ENCODE peak calls at places on chromosomes 7 and 10, in six cellular contexts. F is A549, E is HepG2, I is GM12878, N is K562, R is transverse colon. B is an unnamed sample.

GRCh38 chr7:148953676-148954075 is 69.6 kb upstream of the EZH2 start:
- DNase-seq in F (no peak), N (no peak), E (no peak), I (no peak), R (no peak), B (no peak)

GRCh38 chr7:78588393-78588792 is 789.8 kb downstream of the PHTF2 start:
- DNase-seq in N (no peak), E (no peak), F (no peak), I (no peak), R (no peak), B (no peak)

GRCh38 chr10:125162181-125162906 is 2.0 kb upstream of the CTBP2 start:
- DNase-seq in I (no peak), F (no peak), R (no peak), E (no peak), N (no peak), B (no peak)

GRCh38 chr10:31867646-31868045 is 61.0 kb downstream of the ARHGAP12 start:
- DNase-seq in F (no peak), E (no peak), R (no peak), N (no peak), I (no peak), B (no peak)

GRCh38 chr7:122010116-122010515 is 133.9 kb downstream of the AASS start:
- DNase-seq in R (no peak), E (no peak), F (no peak), N (no peak), I (no peak), B (no peak)

GRCh38 chr10:74977913-74978847 is 133.3 kb upstream of the SAMD8 start:
- DNase-seq in E (no peak), N (no peak), R (no peak), F (no peak), I (peak), B (no peak)

GRCh38 chr7:12210179-12211053 is 678 bp upstream of the TMEM106B start:
- DNase-seq in I (no peak), F (peak), E (peak), R (peak), N (no peak), B (no peak)

GRCh38 chr10:7035111-7035761 is 375.6 kb downstream of the SFMBT2 start:
- DNase-seq in F (no peak), I (no peak), N (peak), E (no peak), R (no peak), B (no peak)

GRCh38 chr10:119364941-119365340 is 157.6 kb downstream of the GRK5 start:
- DNase-seq in R (no peak), F (no peak), I (no peak), N (no peak), E (no peak), B (no peak)

DNA sequence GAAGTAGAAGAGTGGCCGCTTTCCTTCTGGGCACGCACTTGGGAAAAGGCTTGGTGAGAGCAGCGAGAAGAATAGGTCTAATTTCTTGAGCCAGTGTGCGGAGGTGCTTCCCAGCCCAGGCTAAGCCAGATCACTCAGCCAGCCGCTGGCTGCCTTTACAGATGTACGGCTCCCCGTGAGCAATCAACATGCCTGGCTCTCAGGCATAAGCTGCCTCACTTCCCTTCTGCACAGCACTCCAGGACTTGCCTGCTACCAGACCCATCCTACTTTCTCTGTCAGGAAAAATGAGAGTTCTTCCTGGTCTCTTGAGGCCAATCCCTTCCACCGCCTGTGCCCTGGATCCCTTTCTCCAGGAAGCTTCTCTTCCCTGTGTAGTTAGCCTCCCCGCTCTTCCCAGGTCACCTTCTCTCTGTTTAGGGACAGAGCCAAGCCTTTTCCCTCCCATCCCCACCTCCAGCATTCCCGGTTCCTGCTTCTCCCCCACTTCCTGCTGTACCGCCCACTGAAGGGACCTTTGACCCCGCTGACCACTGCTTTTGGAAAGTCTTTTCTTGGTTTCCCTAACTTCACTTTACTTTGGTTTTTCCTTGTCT is 1.1 kb upstream of the ACTR3C start:
- DNase-seq in I (no peak), N (peak), R (no peak), E (peak), F (no peak), B (peak)
- H3K4me3 ChIP-seq in I (peak), N (peak), R (peak), E (peak), F (no peak), B (peak)

DNA sequence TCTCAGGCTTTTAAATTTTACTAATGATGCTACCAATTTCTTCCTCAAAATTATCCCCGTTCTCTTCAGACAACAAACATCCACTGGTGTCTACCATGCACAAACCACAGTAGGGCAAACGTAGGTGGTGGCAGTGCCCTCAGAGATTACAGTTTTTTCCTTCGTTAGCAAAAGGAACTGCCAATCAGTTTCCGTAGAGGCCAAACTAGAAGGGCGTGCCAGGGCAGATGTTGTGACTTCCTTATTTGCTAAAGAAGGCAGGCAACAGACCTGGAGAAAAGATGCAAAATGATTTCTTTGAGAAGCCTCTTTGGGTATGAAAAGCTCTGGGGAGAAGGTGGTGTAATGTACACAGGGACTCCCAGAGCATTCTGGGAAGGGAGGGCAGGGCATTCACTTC is 7.6 kb upstream of the FAM180A start:
- DNase-seq in I (no peak), R (no peak), N (no peak), F (no peak), E (no peak), B (no peak)
- TF ChIP-seq EP300 in I (no peak), R (no peak), N (no peak), F (no peak), E (no peak), B (no peak)

GRCh38 chr7:7698930-7699329 is 19.5 kb downstream of the RPA3 start:
- DNase-seq in F (no peak), R (no peak), N (no peak), I (no peak), E (no peak), B (no peak)

GRCh38 chr7:7693881-7694280 is 24.5 kb downstream of the RPA3 start:
- DNase-seq in R (no peak), N (no peak), F (peak), I (no peak), E (peak), B (no peak)

GRCh38 chr7:7696458-7697119 is 21.8 kb downstream of the RPA3 start:
- DNase-seq in N (no peak), I (no peak), F (no peak), E (peak), R (no peak), B (no peak)

GRCh38 chr7:7694542-7694941 is 23.9 kb downstream of the RPA3 start:
- DNase-seq in F (no peak), R (no peak), E (no peak), I (no peak), N (no peak), B (no peak)

DNA sequence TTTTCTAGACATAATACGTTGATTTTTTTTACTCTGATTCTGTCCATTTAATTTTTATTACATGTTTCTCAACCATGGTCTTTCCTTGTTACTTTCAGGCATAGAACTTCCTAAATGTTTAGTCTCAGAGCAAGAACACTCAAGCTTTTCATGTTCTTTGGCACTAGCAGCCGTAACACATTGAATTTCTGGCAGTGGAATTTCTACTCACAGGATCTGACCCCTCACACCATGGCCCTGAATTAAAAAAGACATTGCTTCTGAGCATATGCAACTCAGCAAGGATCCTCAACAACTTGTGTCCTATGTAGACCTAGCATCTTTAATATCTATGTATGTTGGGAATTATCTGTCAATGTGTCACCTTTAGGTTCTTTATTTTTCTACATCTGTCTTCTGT is 23.0 kb downstream of the RPA3 start:
- DNase-seq in F (no peak), E (no peak), N (no peak), I (no peak), R (no peak), B (no peak)
- H3K27ac ChIP-seq in F (peak), E (no peak), N (no peak), I (no peak), R (peak), B (no peak)

DNA sequence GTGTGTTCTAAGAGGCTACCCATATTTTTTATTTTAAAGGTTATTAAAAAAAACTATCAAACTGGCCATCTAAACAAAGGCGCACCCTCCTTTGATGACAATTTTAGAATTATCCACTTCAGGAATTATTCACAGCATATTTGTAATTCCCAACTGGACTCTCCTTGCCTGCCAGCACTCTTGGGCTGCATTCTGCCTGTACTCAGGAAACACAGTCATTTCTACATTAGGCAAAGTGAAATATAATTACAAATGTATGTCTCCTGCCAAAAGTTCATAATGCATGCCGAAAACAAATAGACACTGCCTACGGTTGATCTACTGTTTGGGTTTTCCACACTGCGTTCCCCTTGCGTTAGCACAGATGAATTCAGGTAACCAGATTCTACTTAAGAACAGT is 2.0 kb downstream of the HGF start:
- DNase-seq in F (no peak), I (no peak), N (no peak), E (no peak), R (no peak), B (no peak)
- H3K4me3 ChIP-seq in F (no peak), I (no peak), N (no peak), E (no peak), R (no peak), B (no peak)

DNA sequence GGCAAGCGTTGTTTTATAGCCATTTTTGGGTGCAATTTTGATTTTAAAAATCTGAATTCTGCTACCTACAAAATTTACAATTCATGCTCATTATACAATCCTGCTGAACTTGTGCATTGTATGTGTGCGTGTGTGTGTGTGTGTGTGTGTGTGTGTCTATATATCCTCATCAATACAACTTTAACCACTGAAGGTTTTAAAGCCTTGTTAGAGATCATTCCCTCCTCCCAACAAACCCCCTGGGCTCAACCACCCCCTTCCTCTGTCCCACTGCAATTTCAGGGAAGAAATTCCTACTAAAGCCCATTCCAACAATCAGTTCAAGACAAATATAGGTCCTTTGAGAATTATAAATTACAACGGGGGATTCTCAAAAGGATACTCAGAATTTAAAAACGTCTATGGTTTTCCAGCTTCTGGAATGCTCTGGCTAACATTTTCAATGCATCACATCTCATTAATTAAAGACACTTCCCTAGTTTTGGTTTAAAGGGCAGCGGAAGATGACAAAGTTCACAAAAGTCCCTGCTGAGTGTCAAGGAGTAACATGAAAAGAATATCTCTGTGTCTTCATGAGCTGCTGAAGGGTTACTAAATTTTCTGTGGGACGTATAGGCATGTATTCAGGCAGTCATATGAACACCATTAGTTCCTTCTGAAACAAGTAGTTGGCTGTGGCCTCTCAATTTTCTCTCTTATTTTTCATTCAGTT is 862 bp upstream of the SEMA3A start:
- DNase-seq in F (no peak), I (no peak), E (no peak), R (no peak), N (no peak), B (no peak)
- TF ChIP-seq EP300 in F (no peak), I (no peak), E (no peak), R (no peak), N (no peak), B (no peak)

GRCh38 chr7:29042893-29043292 is 84.8 kb upstream of the TRIL start:
- DNase-seq in R (no peak), N (no peak), I (no peak), E (no peak), F (no peak), B (no peak)
- H3K27ac ChIP-seq in R (no peak), N (no peak), I (no peak), E (no peak), F (no peak), B (no peak)

GRCh38 chr7:65459438-65459837 is 85.8 kb downstream of the ZNF92 start:
- DNase-seq in I (no peak), E (no peak), N (no peak), R (no peak), F (no peak), B (no peak)
- H3K4me3 ChIP-seq in I (no peak), E (no peak), N (no peak), R (no peak), F (no peak), B (no peak)